ENCODE peak calls at places on chromosomes 6 and 20, in seven cellular contexts. D is putamen, I is NCI-H1105, U is COR-L47, Q is kidney, Y is HL-60, T is AG08396. V is an unnamed sample.

GRCh38 chr6:88072462-88072861 is 24.8 kb downstream of the SPACA1 start:
- DNase-seq in I (no peak), D (no peak), Q (no peak), Y (no peak), T (no peak), U (no peak), V (no peak)

GRCh38 chr6:125781307-125781868 is 9.4 kb upstream of the NCOA7 start:
- DNase-seq in Y (no peak), D (peak), T (no peak), Q (no peak), I (peak), U (peak), V (peak)

GRCh38 chr20:23296841-23297701 is 53.5 kb upstream of the NXT1 start:
- DNase-seq in I (no peak), D (no peak), T (peak), Y (no peak), U (no peak), Q (no peak), V (peak)

GRCh38 chr20:59055302-59055701 is 12.7 kb upstream of the PRELID3B start:
- DNase-seq in T (no peak), U (peak), Q (no peak), Y (peak), I (no peak), D (no peak), V (peak)

GRCh38 chr6:25456656-25457055 is 177.5 kb downstream of the CARMIL1 start:
- DNase-seq in Q (no peak), D (no peak), U (no peak), Y (no peak), I (no peak), T (no peak), V (peak)

GRCh38 chr20:41001497-41001896 is 27.1 kb upstream of the TOP1 start:
- DNase-seq in D (no peak), T (no peak), U (no peak), I (no peak), Y (peak), Q (no peak), V (no peak)

GRCh38 chr6:10862361-10862760 is 19.5 kb downstream of the GCM2 start:
- DNase-seq in I (no peak), U (no peak), T (no peak), Q (no peak), Y (no peak), D (no peak), V (no peak)

GRCh38 chr6:100342830-100343229 is 121.9 kb downstream of the SIM1 start:
- DNase-seq in U (no peak), Q (no peak), D (no peak), Y (no peak), I (no peak), T (no peak), V (no peak)

GRCh38 chr20:46894579-46894958 is at the start of gene EYA2:
- DNase-seq in Y (no peak), I (peak), U (peak), D (no peak), T (peak), Q (peak), V (peak)

GRCh38 chr6:22322103-22322882 is 25.5 kb upstream of the PRL start:
- DNase-seq in T (no peak), I (no peak), Q (no peak), D (no peak), U (no peak), Y (no peak), V (peak)

GRCh38 chr6:1347187-1347560 is 35.3 kb downstream of the FOXQ1 start:
- DNase-seq in I (no peak), Y (no peak), U (no peak), Q (no peak), T (no peak), D (no peak), V (no peak)

GRCh38 chr20:61369731-61370520 is 117.9 kb downstream of the CDH4 start:
- DNase-seq in I (no peak), Y (no peak), Q (no peak), T (no peak), U (no peak), D (no peak), V (no peak)

V was measured in NCI-H69.